ENCODE peak calls at places on chromosomes 4 and X, in five cellular contexts. X, U, A, S and J are unnamed samples.

GRCh38 chr4:107265859-107266258 is 229.7 kb upstream of the DKK2 start:
- DNase-seq in X (no peak), U (no peak), A (no peak), S (no peak), J (no peak)

GRCh38 chr4:130233377-130234047 is 1137.6 kb downstream of the C4orf33 start:
- DNase-seq in X (no peak), U (no peak), A (no peak), S (no peak), J (no peak)

GRCh38 chr4:61583696-61584095 is 383.6 kb downstream of the ADGRL3 start:
- DNase-seq in X (no peak), U (no peak), A (no peak), S (no peak), J (no peak)

GRCh38 chr4:8834681-8835220 is 36.9 kb downstream of the HMX1 start:
- DNase-seq in X (no peak), U (no peak), A (no peak), S (no peak), J (no peak)

GRCh38 chrX:48590203-48591103 is 6.8 kb upstream of the WDR13 start:
- DNase-seq in X (no peak), U (no peak), A (no peak), S (no peak), J (no peak)

GRCh38 chr4:7733801-7734650 is 205.6 kb downstream of the AFAP1 start:
- DNase-seq in X (no peak), U (no peak), A (no peak), S (no peak), J (no peak)

GRCh38 chrX:31245714-31246113 is 173.9 kb upstream of the FTHL17 start:
- DNase-seq in X (no peak), U (no peak), A (no peak), S (no peak), J (no peak)

GRCh38 chr4:105092356-105092755 is 54.3 kb upstream of the TET2 start:
- DNase-seq in X (no peak), U (no peak), A (peak; percentile 22), S (no peak), J (no peak)

GRCh38 chr4:22515145-22515887 is 550 bp downstream of the ADGRA3 start:
- DNase-seq in X (no peak), U (peak; percentile 26), A (peak; percentile 32), S (no peak), J (no peak)

GRCh38 chr4:6331018-6331417 is 61.4 kb downstream of the WFS1 start:
- DNase-seq in X (no peak), U (no peak), A (no peak), S (peak; percentile 90), J (no peak)

GRCh38 chr4:110636231-110636676 is 13.4 kb upstream of the PITX2 start:
- DNase-seq in X (no peak), U (no peak), A (no peak), S (no peak), J (no peak)

GRCh38 chr4:69878250-69878649 is 18.3 kb upstream of the SULT1E1 start:
- DNase-seq in X (no peak), U (no peak), A (no peak), S (no peak), J (no peak)

GRCh38 chrX:154827624-154828408 is 6.6 kb downstream of the SMIM9 start:
- DNase-seq in X (no peak), U (no peak), A (no peak), S (peak; percentile 85), J (no peak)

GRCh38 chr4:185671496-185671895 is 136.2 kb upstream of the PDLIM3 start:
- DNase-seq in X (no peak), U (no peak), A (no peak), S (no peak), J (no peak)

GRCh38 chr4:94500696-94501095 is 49.0 kb downstream of the PDLIM5 start:
- DNase-seq in X (no peak), U (no peak), A (no peak), S (no peak), J (no peak)

GRCh38 chr4:1310031-1310795 is 20.5 kb downstream of the MAEA start:
- DNase-seq in X (no peak), U (no peak), A (no peak), S (no peak), J (no peak)